ENCODE peak calls at places on chromosome 17, in nine cellular contexts. One of them, this sample, is unnamed.

GRCh38 chr17:82702161-82702932 is 3.8 kb upstream of the RAB40B start:
- DNase-seq in transverse colon: peak; percentile 76
- DNase-seq in prostate gland: peak; percentile 45
- DNase-seq in GM23338: no peak
- DNase-seq in fibroblast of mammary gland: no peak
- DNase-seq in epithelial cell of esophagus: no peak
- DNase-seq in AG10803: peak; percentile 20
- DNase-seq in esophagus squamous epithelium: no peak
- DNase-seq in IMR-90: no peak
- DNase-seq in this sample: no peak

GRCh38 chr17:81431545-81432482 is 36.6 kb downstream of the BAHCC1 start:
- DNase-seq in prostate gland: no peak
- DNase-seq in GM23338: no peak
- DNase-seq in IMR-90: no peak
- DNase-seq in esophagus squamous epithelium: no peak
- DNase-seq in epithelial cell of esophagus: no peak
- DNase-seq in AG10803: no peak
- DNase-seq in transverse colon: no peak
- DNase-seq in fibroblast of mammary gland: no peak
- DNase-seq in this sample: no peak

GRCh38 chr17:64658931-64659330 is 3.2 kb downstream of the SMURF2 start:
- DNase-seq in GM23338: no peak
- DNase-seq in transverse colon: no peak
- DNase-seq in fibroblast of mammary gland: peak; percentile 69
- DNase-seq in AG10803: peak; percentile 84
- DNase-seq in prostate gland: no peak
- DNase-seq in epithelial cell of esophagus: peak; percentile 58
- DNase-seq in IMR-90: peak; percentile 90
- DNase-seq in esophagus squamous epithelium: no peak
- DNase-seq in this sample: peak; percentile 79

GRCh38 chr17:19343256-19343630 is 19.3 kb downstream of the B9D1 start:
- DNase-seq in prostate gland: no peak
- DNase-seq in AG10803: no peak
- DNase-seq in GM23338: no peak
- DNase-seq in transverse colon: no peak
- DNase-seq in IMR-90: no peak
- DNase-seq in epithelial cell of esophagus: no peak
- DNase-seq in esophagus squamous epithelium: no peak
- DNase-seq in fibroblast of mammary gland: no peak
- DNase-seq in this sample: no peak

GRCh38 chr17:14950216-14950615 is 314.9 kb downstream of the PMP22 start:
- DNase-seq in fibroblast of mammary gland: peak; percentile 25
- DNase-seq in epithelial cell of esophagus: no peak
- DNase-seq in AG10803: peak; percentile 77
- DNase-seq in prostate gland: no peak
- DNase-seq in GM23338: no peak
- DNase-seq in transverse colon: no peak
- DNase-seq in IMR-90: peak; percentile 5
- DNase-seq in esophagus squamous epithelium: no peak
- DNase-seq in this sample: peak; percentile 51

GRCh38 chr17:16442141-16442540 is 26.8 kb downstream of the TRPV2 start:
- DNase-seq in prostate gland: no peak
- DNase-seq in GM23338: peak; percentile 42
- DNase-seq in IMR-90: no peak
- DNase-seq in fibroblast of mammary gland: peak; percentile 62
- DNase-seq in esophagus squamous epithelium: no peak
- DNase-seq in AG10803: peak; percentile 45
- DNase-seq in transverse colon: no peak
- DNase-seq in epithelial cell of esophagus: no peak
- DNase-seq in this sample: peak; percentile 35

GRCh38 chr17:74369665-74370490 is 2.6 kb downstream of the GPR142 start:
- DNase-seq in esophagus squamous epithelium: no peak
- DNase-seq in fibroblast of mammary gland: no peak
- DNase-seq in GM23338: no peak
- DNase-seq in AG10803: no peak
- DNase-seq in IMR-90: no peak
- DNase-seq in prostate gland: no peak
- DNase-seq in epithelial cell of esophagus: no peak
- DNase-seq in transverse colon: no peak
- DNase-seq in this sample: no peak

GRCh38 chr17:8150194-8151119 is 1.7 kb downstream of the PER1 start:
- DNase-seq in esophagus squamous epithelium: no peak
- DNase-seq in transverse colon: no peak
- DNase-seq in AG10803: no peak
- DNase-seq in IMR-90: no peak
- DNase-seq in fibroblast of mammary gland: no peak
- DNase-seq in prostate gland: no peak
- DNase-seq in GM23338: peak; percentile 26
- DNase-seq in epithelial cell of esophagus: no peak
- DNase-seq in this sample: no peak

GRCh38 chr17:57369509-57369945 is 113.2 kb downstream of the MSI2 start:
- DNase-seq in GM23338: no peak
- DNase-seq in transverse colon: no peak
- DNase-seq in AG10803: peak; percentile 7
- DNase-seq in fibroblast of mammary gland: peak; percentile 46
- DNase-seq in IMR-90: peak; percentile 34
- DNase-seq in epithelial cell of esophagus: peak; percentile 25
- DNase-seq in prostate gland: no peak
- DNase-seq in esophagus squamous epithelium: no peak
- DNase-seq in this sample: peak; percentile 26

GRCh38 chr17:32127156-32127897 is 15.0 kb upstream of the RHOT1 start:
- DNase-seq in GM23338: peak; percentile 71
- DNase-seq in transverse colon: peak; percentile 89
- DNase-seq in prostate gland: peak; percentile 84
- DNase-seq in epithelial cell of esophagus: peak; percentile 83
- DNase-seq in IMR-90: peak; percentile 54
- DNase-seq in esophagus squamous epithelium: peak; percentile 53
- DNase-seq in fibroblast of mammary gland: peak; percentile 70
- DNase-seq in AG10803: peak; percentile 71
- DNase-seq in this sample: peak; percentile 68

GRCh38 chr17:38511126-38512108 is 83.2 kb downstream of the ARHGAP23 start:
- DNase-seq in transverse colon: no peak
- DNase-seq in GM23338: peak; percentile 52
- DNase-seq in prostate gland: no peak
- DNase-seq in fibroblast of mammary gland: peak; percentile 59
- DNase-seq in epithelial cell of esophagus: peak; percentile 42
- DNase-seq in AG10803: peak; percentile 76
- DNase-seq in IMR-90: peak; percentile 71
- DNase-seq in esophagus squamous epithelium: no peak
- DNase-seq in this sample: peak; percentile 48

GRCh38 chr17:70654706-70655105 is 485.4 kb downstream of the KCNJ2 start:
- DNase-seq in fibroblast of mammary gland: peak; percentile 2
- DNase-seq in prostate gland: no peak
- DNase-seq in transverse colon: no peak
- DNase-seq in esophagus squamous epithelium: no peak
- DNase-seq in epithelial cell of esophagus: no peak
- DNase-seq in GM23338: no peak
- DNase-seq in IMR-90: no peak
- DNase-seq in AG10803: peak; percentile 23
- DNase-seq in this sample: no peak

GRCh38 chr17:32015245-32016013 is 8.2 kb downstream of the LRRC37B start:
- DNase-seq in AG10803: no peak
- DNase-seq in GM23338: no peak
- DNase-seq in esophagus squamous epithelium: no peak
- DNase-seq in epithelial cell of esophagus: peak; percentile 82
- DNase-seq in transverse colon: no peak
- DNase-seq in IMR-90: peak; percentile 33
- DNase-seq in fibroblast of mammary gland: peak; percentile 16
- DNase-seq in prostate gland: no peak
- DNase-seq in this sample: peak; percentile 32

GRCh38 chr17:79683365-79683764 is 47.4 kb upstream of the ENPP7 start:
- DNase-seq in epithelial cell of esophagus: no peak
- DNase-seq in AG10803: no peak
- DNase-seq in transverse colon: no peak
- DNase-seq in GM23338: no peak
- DNase-seq in fibroblast of mammary gland: no peak
- DNase-seq in IMR-90: no peak
- DNase-seq in prostate gland: no peak
- DNase-seq in esophagus squamous epithelium: no peak
- DNase-seq in this sample: no peak

GRCh38 chr17:79527286-79527685 is 83.6 kb downstream of the RBFOX3 start:
- DNase-seq in esophagus squamous epithelium: no peak
- DNase-seq in fibroblast of mammary gland: no peak
- DNase-seq in GM23338: no peak
- DNase-seq in epithelial cell of esophagus: no peak
- DNase-seq in prostate gland: no peak
- DNase-seq in transverse colon: no peak
- DNase-seq in IMR-90: no peak
- DNase-seq in AG10803: no peak
- DNase-seq in this sample: no peak

DNA sequence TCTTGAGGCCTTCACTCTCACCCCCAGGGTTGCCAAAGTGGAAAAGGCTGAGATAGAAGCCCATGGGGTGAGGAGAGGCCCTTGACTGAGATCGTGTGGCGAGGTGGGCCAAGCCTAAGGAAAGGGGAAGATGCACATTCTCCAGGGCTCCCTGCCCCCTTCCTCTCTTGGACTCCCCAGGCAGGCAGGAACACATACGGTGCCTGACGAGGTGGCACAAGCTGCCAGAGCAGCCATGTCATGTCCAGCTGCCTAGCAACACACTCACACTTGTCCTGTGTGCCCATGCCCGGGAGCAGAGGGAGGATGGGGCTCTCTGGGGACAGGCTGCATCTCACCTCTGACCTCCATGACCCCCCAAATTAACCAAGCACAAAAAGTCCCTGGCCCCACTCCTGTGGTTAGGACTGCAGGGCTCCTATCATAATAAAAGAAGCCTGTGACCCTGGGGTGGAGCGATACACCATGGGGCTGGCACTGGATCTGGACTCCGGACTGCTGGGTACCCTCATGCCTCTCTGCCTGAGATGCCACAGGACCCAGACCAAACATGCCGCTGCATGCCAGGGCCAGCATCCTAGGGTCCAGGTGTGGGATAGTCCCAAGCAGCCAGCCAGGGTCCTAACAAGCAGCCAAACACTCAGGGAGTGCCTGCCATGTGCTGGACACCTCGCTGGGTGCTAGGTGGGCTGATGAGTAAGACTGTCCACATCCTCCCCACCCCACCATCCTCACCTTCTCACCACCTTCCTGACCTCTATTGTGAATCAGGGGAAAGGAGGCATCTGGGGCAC is 2.6 kb downstream of the GIT1 start:
- DNase-seq in IMR-90: no peak
- DNase-seq in AG10803: no peak
- DNase-seq in prostate gland: no peak
- DNase-seq in epithelial cell of esophagus: no peak
- DNase-seq in GM23338: no peak
- DNase-seq in transverse colon: no peak
- DNase-seq in esophagus squamous epithelium: no peak
- DNase-seq in fibroblast of mammary gland: no peak
- DNase-seq in this sample: no peak
- H3K4me3 ChIP-seq in IMR-90: no peak overlapping the region
- H3K4me3 ChIP-seq in AG10803: peak overlapping the region; percentile 83
- H3K4me3 ChIP-seq in prostate gland: no peak overlapping the region
- H3K4me3 ChIP-seq in epithelial cell of esophagus: no peak overlapping the region
- H3K4me3 ChIP-seq in GM23338: no peak overlapping the region
- H3K4me3 ChIP-seq in transverse colon: no peak overlapping the region
- H3K4me3 ChIP-seq in esophagus squamous epithelium: no peak overlapping the region
- H3K4me3 ChIP-seq in fibroblast of mammary gland: no peak overlapping the region
- H3K4me3 ChIP-seq in this sample: no peak overlapping the region

GRCh38 chr17:76149214-76149613 is 8.2 kb upstream of the FOXJ1 start:
- DNase-seq in AG10803: no peak
- DNase-seq in prostate gland: no peak
- DNase-seq in esophagus squamous epithelium: no peak
- DNase-seq in transverse colon: no peak
- DNase-seq in fibroblast of mammary gland: no peak
- DNase-seq in IMR-90: no peak
- DNase-seq in epithelial cell of esophagus: no peak
- DNase-seq in GM23338: no peak
- DNase-seq in this sample: no peak

GRCh38 chr17:76146053-76146875 is 5.2 kb upstream of the FOXJ1 start:
- DNase-seq in AG10803: no peak
- DNase-seq in epithelial cell of esophagus: no peak
- DNase-seq in prostate gland: no peak
- DNase-seq in GM23338: no peak
- DNase-seq in transverse colon: no peak
- DNase-seq in IMR-90: peak; percentile 11
- DNase-seq in fibroblast of mammary gland: peak; percentile 5
- DNase-seq in esophagus squamous epithelium: no peak
- DNase-seq in this sample: no peak

GRCh38 chr17:76145231-76146052 is 4.4 kb upstream of the FOXJ1 start:
- DNase-seq in esophagus squamous epithelium: no peak
- DNase-seq in prostate gland: no peak
- DNase-seq in fibroblast of mammary gland: no peak
- DNase-seq in epithelial cell of esophagus: peak; percentile 24
- DNase-seq in GM23338: peak; percentile 48
- DNase-seq in transverse colon: peak; percentile 47
- DNase-seq in AG10803: no peak
- DNase-seq in IMR-90: no peak
- DNase-seq in this sample: no peak

GRCh38 chr17:76147211-76148014 is 6.4 kb upstream of the FOXJ1 start:
- DNase-seq in transverse colon: no peak
- DNase-seq in AG10803: peak; percentile 31
- DNase-seq in IMR-90: peak; percentile 26
- DNase-seq in prostate gland: no peak
- DNase-seq in epithelial cell of esophagus: peak; percentile 44
- DNase-seq in fibroblast of mammary gland: peak; percentile 38
- DNase-seq in esophagus squamous epithelium: no peak
- DNase-seq in GM23338: peak; percentile 48
- DNase-seq in this sample: peak; percentile 32

GRCh38 chr17:76148015-76148326 is 6.9 kb upstream of the FOXJ1 start:
- DNase-seq in epithelial cell of esophagus: no peak
- DNase-seq in prostate gland: no peak
- DNase-seq in IMR-90: no peak
- DNase-seq in GM23338: no peak
- DNase-seq in fibroblast of mammary gland: no peak
- DNase-seq in AG10803: no peak
- DNase-seq in transverse colon: no peak
- DNase-seq in esophagus squamous epithelium: no peak
- DNase-seq in this sample: no peak
- TF ChIP-seq CTCF in epithelial cell of esophagus: no peak
- TF ChIP-seq CTCF in prostate gland: peak; percentile 1
- TF ChIP-seq CTCF in IMR-90: no peak
- TF ChIP-seq CTCF in GM23338: no peak
- TF ChIP-seq CTCF in fibroblast of mammary gland: no peak
- TF ChIP-seq CTCF in AG10803: no peak
- TF ChIP-seq CTCF in transverse colon: no peak
- TF ChIP-seq CTCF in esophagus squamous epithelium: no peak
- TF ChIP-seq CTCF in this sample: no peak

DNA sequence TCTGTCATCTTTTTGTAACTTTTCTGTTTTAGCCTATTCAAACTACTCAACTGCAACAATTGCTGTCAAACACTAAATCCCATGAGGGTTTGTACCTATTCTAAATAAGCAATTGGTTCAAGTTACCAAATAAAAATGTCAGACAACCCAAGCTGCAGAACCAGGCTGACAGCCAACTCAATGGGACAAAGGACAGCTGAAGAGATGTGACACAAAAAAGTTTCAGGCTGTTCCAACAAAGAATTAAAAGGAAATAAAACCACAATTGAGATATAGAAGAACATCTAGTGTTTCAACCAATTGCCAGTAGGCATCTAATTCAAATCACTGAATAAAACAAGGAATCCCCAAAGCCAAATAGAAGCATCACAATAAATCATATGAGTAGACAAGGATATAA is 49.3 kb downstream of the GRB7 start:
- DNase-seq in AG10803: no peak
- DNase-seq in prostate gland: peak; percentile 36
- DNase-seq in fibroblast of mammary gland: no peak
- DNase-seq in esophagus squamous epithelium: no peak
- DNase-seq in IMR-90: no peak
- DNase-seq in GM23338: no peak
- DNase-seq in transverse colon: no peak
- DNase-seq in epithelial cell of esophagus: no peak
- DNase-seq in this sample: no peak
- H3K4me3 ChIP-seq in AG10803: no peak overlapping the region
- H3K4me3 ChIP-seq in prostate gland: no peak overlapping the region
- H3K4me3 ChIP-seq in fibroblast of mammary gland: no peak overlapping the region
- H3K4me3 ChIP-seq in esophagus squamous epithelium: no peak overlapping the region
- H3K4me3 ChIP-seq in IMR-90: no peak overlapping the region
- H3K4me3 ChIP-seq in GM23338: no peak overlapping the region
- H3K4me3 ChIP-seq in transverse colon: no peak overlapping the region
- H3K4me3 ChIP-seq in epithelial cell of esophagus: no peak overlapping the region
- H3K4me3 ChIP-seq in this sample: no peak overlapping the region

GRCh38 chr17:66449418-66449977 is 147.1 kb downstream of the PRKCA start:
- DNase-seq in esophagus squamous epithelium: no peak
- DNase-seq in GM23338: peak; percentile 20
- DNase-seq in prostate gland: no peak
- DNase-seq in epithelial cell of esophagus: no peak
- DNase-seq in IMR-90: no peak
- DNase-seq in fibroblast of mammary gland: no peak
- DNase-seq in transverse colon: no peak
- DNase-seq in AG10803: no peak
- DNase-seq in this sample: no peak
- TF ChIP-seq CTCF in esophagus squamous epithelium: no peak
- TF ChIP-seq CTCF in GM23338: no peak
- TF ChIP-seq CTCF in prostate gland: no peak
- TF ChIP-seq CTCF in epithelial cell of esophagus: no peak
- TF ChIP-seq CTCF in IMR-90: no peak
- TF ChIP-seq CTCF in fibroblast of mammary gland: no peak
- TF ChIP-seq CTCF in transverse colon: no peak
- TF ChIP-seq CTCF in AG10803: no peak
- TF ChIP-seq CTCF in this sample: no peak